ENCODE peak calls at places on chromosomes 1 and 21, in five cellular contexts. S, G, W, Q and V are unnamed samples.

GRCh38 chr1:248670003-248670402 is 14.7 kb upstream of the OR2T27 start:
- DNase-seq in Q (no peak), G (no peak), W (no peak), S (no peak), V (peak; percentile 3)

GRCh38 chr1:156308078-156308477 is 9.0 kb upstream of the VHLL start:
- DNase-seq in G (no peak), Q (peak; percentile 52), W (no peak), S (no peak), V (no peak)

GRCh38 chr1:114456586-114456985 is 54.4 kb downstream of the TRIM33 start:
- DNase-seq in W (no peak), S (no peak), Q (no peak), G (no peak), V (no peak)

GRCh38 chr1:3763351-3764125 is 9.0 kb upstream of the SMIM1 start:
- DNase-seq in Q (no peak), W (no peak), G (no peak), S (no peak), V (no peak)

GRCh38 chr21:32064511-32064910 is 191.7 kb downstream of the HUNK start:
- DNase-seq in G (no peak), Q (no peak), W (no peak), S (no peak), V (no peak)

GRCh38 chr1:42480921-42481320 is 17.8 kb downstream of the CCDC30 start:
- DNase-seq in G (no peak), Q (no peak), W (no peak), S (no peak), V (no peak)

GRCh38 chr1:161781995-161782394 is 15.9 kb downstream of the ATF6 start:
- DNase-seq in G (no peak), W (no peak), S (no peak), Q (peak; percentile 7), V (no peak)

GRCh38 chr1:67838180-67838912 is 5.1 kb upstream of the GNG12 start:
- DNase-seq in W (no peak), G (no peak), S (no peak), Q (peak; percentile 44), V (no peak)

GRCh38 chr1:201536542-201536941 is 2.4 kb upstream of the NAV1 start:
- DNase-seq in S (no peak), Q (peak; percentile 88), G (no peak), W (no peak), V (no peak)

GRCh38 chr1:19606817-19607706 is 37.0 kb upstream of the NBL1 start:
- DNase-seq in G (no peak), W (no peak), S (peak; percentile 34), Q (no peak), V (no peak)

GRCh38 chr1:109768700-109769325 is 5.1 kb upstream of the EPS8L3 start:
- DNase-seq in W (no peak), S (no peak), Q (no peak), G (no peak), V (no peak)

GRCh38 chr1:203200916-203201315 is 14.4 kb upstream of the CHI3L1 start:
- DNase-seq in Q (no peak), W (no peak), G (no peak), S (no peak), V (no peak)

GRCh38 chr1:201376464-201377374 is 761 bp downstream of the TNNT2 start:
- DNase-seq in Q (peak; percentile 20), S (no peak), W (no peak), G (no peak), V (peak; percentile 1)

GRCh38 chr21:16534408-16535099 is 804.8 kb downstream of the USP25 start:
- DNase-seq in Q (peak; percentile 58), W (no peak), S (no peak), G (peak; percentile 92), V (no peak)

GRCh38 chr1:147567594-147568381 is 26.5 kb downstream of the BCL9 start:
- DNase-seq in W (no peak), G (no peak), S (no peak), Q (no peak), V (no peak)

GRCh38 chr1:104056786-104057185 is 307.1 kb downstream of the AMY1C start:
- DNase-seq in W (no peak), S (no peak), G (no peak), Q (no peak), V (no peak)

GRCh38 chr1:202659974-202660373 is 50.3 kb downstream of the SYT2 start:
- DNase-seq in S (no peak), G (no peak), W (peak; percentile 39), Q (no peak), V (peak; percentile 36)